ENCODE peak calls at places on chromosome 15, in nine cellular contexts. C, X, T, Z, K, Q, O, B and W are unnamed samples.

GRCh38 chr15:70140031-70140542 is 42.4 kb upstream of the TLE3 start:
- DNase-seq in T (peak; percentile 38), C (no peak), O (no peak), B (no peak), Z (no peak), X (no peak), Q (no peak), K (no peak), W (no peak)

GRCh38 chr15:45662375-45662774 is 27.5 kb downstream of the SQOR start:
- DNase-seq in T (no peak), Z (no peak), C (no peak), O (no peak), K (no peak), X (no peak), Q (no peak), B (no peak), W (no peak)

GRCh38 chr15:78000089-78000926 is 77.2 kb downstream of the TBC1D2B start:
- DNase-seq in B (peak; percentile 86), Z (peak; percentile 71), K (no peak), Q (peak; percentile 39), C (peak; percentile 94), T (peak; percentile 78), X (peak; percentile 76), O (peak; percentile 97), W (peak; percentile 91)

GRCh38 chr15:79923068-79923514 is 26.3 kb upstream of the MTHFS start:
- DNase-seq in Q (peak; percentile 39), O (peak; percentile 67), B (peak; percentile 83), K (peak; percentile 44), T (peak; percentile 88), Z (peak; percentile 69), C (peak; percentile 81), X (peak; percentile 47), W (peak; percentile 45)

GRCh38 chr15:66899555-66900350 is 165.6 kb upstream of the SMAD3 start:
- DNase-seq in O (no peak), C (no peak), T (no peak), B (no peak), Z (no peak), Q (peak; percentile 59), K (no peak), X (no peak), W (peak; percentile 61)

GRCh38 chr15:81068516-81068915 is 65.6 kb upstream of the CFAP161 start:
- DNase-seq in K (no peak), B (no peak), C (no peak), Q (no peak), T (no peak), O (no peak), X (no peak), Z (no peak), W (no peak)

GRCh38 chr15:25250011-25250596 is 188.7 kb downstream of the UBE3A start:
- DNase-seq in Q (no peak), C (peak; percentile 0), T (no peak), O (peak; percentile 8), B (peak; percentile 27), X (no peak), Z (peak; percentile 17), K (peak; percentile 6), W (no peak)

GRCh38 chr15:74200394-74200793 is 2.2 kb downstream of the STRA6 start:
- DNase-seq in K (peak; percentile 70), C (peak; percentile 18), O (no peak), X (no peak), Z (peak; percentile 58), B (no peak), Q (peak; percentile 76), T (peak; percentile 84), W (peak; percentile 42)

GRCh38 chr15:73601449-73602425 is 31.5 kb downstream of the NPTN start:
- DNase-seq in X (no peak), K (peak; percentile 56), Z (no peak), T (peak; percentile 8), O (peak; percentile 58), Q (peak; percentile 61), B (no peak), C (peak; percentile 44), W (peak; percentile 68)

GRCh38 chr15:80684697-80685096 is 10.4 kb upstream of the ABHD17C start:
- DNase-seq in Z (no peak), C (no peak), O (no peak), X (no peak), T (no peak), Q (no peak), B (no peak), K (no peak), W (no peak)

GRCh38 chr15:77739591-77740378 is 107.1 kb upstream of the LINGO1 start:
- DNase-seq in C (no peak), X (no peak), Q (no peak), O (no peak), Z (no peak), K (no peak), B (no peak), T (no peak), W (no peak)

DNA sequence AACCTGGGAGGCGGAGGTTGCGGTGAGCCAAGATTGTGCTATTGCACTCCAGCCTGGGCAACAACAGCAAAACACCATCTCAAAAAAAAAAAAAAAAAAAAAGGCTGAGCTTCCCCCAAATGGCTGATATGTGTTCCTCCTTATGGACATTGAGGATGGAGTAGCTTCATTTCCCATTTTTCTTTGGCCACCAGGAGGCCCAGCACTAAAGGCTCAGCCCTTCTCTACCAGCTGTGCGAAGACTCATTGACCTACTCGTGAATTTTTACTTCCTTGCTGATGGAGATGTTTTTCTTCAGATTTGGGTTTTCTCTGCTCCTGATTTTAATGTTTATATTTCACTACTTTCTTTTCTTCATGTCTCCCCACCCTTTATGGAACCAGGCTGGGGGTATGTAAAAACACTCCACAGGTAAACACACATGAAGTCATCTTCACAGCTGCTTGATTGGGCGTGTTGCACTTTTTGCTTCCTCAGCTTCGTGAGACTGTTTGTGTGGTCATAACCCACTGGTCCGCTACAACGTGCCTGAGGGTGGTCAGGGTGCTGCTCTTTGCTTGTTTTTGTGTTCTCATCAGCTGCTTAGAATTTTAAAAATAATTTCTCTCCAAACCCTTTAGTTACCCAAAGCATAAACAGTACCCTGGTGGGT is 13.5 kb downstream of the SEMA4B start:
- DNase-seq in B (no peak), T (peak; percentile 36), X (peak; percentile 70), C (no peak), O (no peak), K (no peak), Z (no peak), Q (no peak), W (no peak)
- TF ChIP-seq CTCF in B (peak; percentile 8), T (no peak), X (peak; percentile 41), C (peak; percentile 25), O (no peak), K (no peak), Z (no peak), Q (no peak), W (no peak)

GRCh38 chr15:91776104-91776503 is 77.4 kb upstream of the SLCO3A1 start:
- DNase-seq in C (no peak), Q (no peak), X (no peak), Z (no peak), K (no peak), O (no peak), B (no peak), T (no peak), W (no peak)
- H3K4me3 ChIP-seq in C (no peak overlapping the region), Q (no peak overlapping the region), X (no peak overlapping the region), Z (no peak overlapping the region), K (no peak overlapping the region), O (no peak overlapping the region), B (no peak overlapping the region), T (no peak overlapping the region), W (no peak overlapping the region)

GRCh38 chr15:85708402-85708932 is 86.3 kb downstream of the KLHL25 start:
- DNase-seq in X (no peak), Z (no peak), Q (no peak), O (no peak), B (no peak), C (no peak), K (no peak), T (no peak), W (no peak)

GRCh38 chr15:85709250-85709649 is 85.5 kb downstream of the KLHL25 start:
- DNase-seq in Z (no peak), X (no peak), K (no peak), O (no peak), C (no peak), B (no peak), T (no peak), Q (no peak), W (no peak)

GRCh38 chr15:85707519-85708338 is 87.0 kb downstream of the KLHL25 start:
- DNase-seq in Z (no peak), X (no peak), Q (peak; percentile 51), K (no peak), O (peak; percentile 70), T (no peak), C (no peak), B (no peak), W (no peak)

GRCh38 chr15:85704720-85705119 is 90.0 kb downstream of the KLHL25 start:
- DNase-seq in C (no peak), O (no peak), K (no peak), Z (no peak), Q (no peak), X (no peak), B (no peak), T (no peak), W (no peak)

DNA sequence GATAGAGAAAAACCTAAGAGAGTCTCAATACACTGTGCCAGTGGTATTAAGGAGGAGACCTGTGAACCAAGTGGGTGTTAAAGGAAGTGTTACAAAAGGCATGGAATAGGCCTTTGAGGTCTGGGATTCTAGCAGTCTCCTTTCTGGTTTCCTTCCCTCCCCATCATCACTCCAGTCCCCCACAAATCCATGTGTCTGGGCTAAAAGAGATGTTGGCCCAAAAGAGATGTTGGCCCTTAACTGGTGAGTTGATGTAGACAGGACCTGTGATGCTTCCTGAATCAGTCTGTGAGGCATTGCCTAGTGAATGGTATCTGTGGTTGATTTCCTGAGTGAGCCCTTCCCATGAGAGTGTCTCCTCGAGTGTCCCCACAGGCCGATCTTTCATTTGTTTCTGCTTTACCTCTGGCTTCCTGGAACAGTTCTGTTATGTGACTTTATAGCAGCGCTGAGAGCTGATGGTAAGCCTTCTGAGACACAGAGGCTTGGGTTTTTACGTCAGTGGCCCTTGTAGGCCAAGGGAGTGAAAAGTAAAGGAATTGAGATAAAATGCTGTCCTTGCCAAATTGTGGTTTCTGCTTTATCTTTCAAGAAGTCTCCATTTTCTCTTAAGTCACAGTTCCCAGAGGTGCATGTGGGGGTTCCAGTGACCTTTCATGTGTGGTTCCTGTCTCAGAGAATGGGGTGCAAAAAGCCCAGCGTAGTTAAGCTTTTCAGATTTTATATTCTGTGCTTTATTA is 87.8 kb downstream of the KLHL25 start:
- DNase-seq in X (peak; percentile 55), Q (peak; percentile 36), B (no peak), T (peak; percentile 29), O (no peak), Z (no peak), C (peak; percentile 23), K (no peak), W (no peak)
- TF ChIP-seq POLR2A in X (no peak), Q (no peak), B (no peak), T (no peak), O (peak; percentile 27), Z (no peak), C (peak; percentile 20), K (no peak), W (no peak)

DNA sequence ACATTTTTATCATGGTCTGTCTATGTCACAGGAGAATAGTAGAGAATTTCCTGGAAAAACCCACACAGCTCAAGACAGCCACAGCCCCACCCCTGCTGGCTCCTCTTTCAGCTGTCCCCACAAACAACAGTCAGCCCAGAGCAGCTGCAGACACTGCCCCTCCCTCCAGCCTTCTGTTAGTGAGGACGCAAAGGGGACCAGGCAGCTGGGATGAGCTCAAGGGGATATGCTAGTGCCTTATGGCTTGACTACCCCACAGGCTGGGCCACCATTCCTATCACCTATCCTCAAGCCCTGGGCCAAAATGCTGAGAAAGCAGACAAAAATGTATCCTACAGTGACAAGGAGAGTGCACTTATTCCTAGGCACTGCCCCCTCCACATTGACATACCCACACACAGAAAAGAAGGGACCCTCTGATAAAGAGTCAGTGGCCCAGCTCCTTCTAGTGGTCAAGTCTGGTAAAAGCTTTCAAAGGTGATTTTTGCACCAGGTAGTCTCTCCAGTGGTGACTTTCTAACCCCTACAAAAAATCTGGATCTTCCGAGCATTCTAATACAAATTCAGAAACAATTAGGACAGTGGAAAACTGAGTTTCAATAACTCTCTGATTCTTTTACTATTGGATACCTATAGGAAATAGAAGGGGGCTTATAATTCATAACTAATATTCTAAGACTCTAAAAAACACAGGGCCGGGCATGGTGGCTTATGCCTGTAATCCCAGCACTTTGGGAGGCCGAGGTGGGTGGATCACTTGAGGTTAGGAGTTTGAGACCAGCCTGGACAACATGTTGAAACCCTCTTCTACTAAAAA is 3.0 kb upstream of the MAP1A start:
- DNase-seq in T (peak; percentile 55), X (no peak), O (no peak), K (no peak), C (peak; percentile 22), Z (no peak), Q (peak; percentile 49), B (peak; percentile 73), W (peak; percentile 29)
- TF ChIP-seq CTCF in T (peak; percentile 76), X (peak; percentile 43), O (peak; percentile 46), K (peak; percentile 26), C (peak; percentile 61), Z (no peak), Q (peak; percentile 59), B (peak; percentile 40), W (no peak)